ENCODE peak calls at places on chromosomes 16 and 17, in eight cellular contexts. J, A, T, X, M, W, P and N are unnamed samples.

GRCh38 chr16:86929149-86929871 is 351.0 kb downstream of the FOXL1 start:
- DNase-seq in M (peak), T (no peak), P (peak), J (peak), W (no peak), A (no peak), X (peak), N (no peak)

GRCh38 chr16:50067290-50067853 is 1.6 kb downstream of the HEATR3 start:
- DNase-seq in A (no peak), X (peak), T (peak), W (peak), P (peak), J (peak), M (no peak), N (no peak)

GRCh38 chr16:52283018-52283417 is 263.9 kb downstream of the TOX3 start:
- DNase-seq in T (peak), P (no peak), X (no peak), W (no peak), A (no peak), M (no peak), J (no peak), N (no peak)

GRCh38 chr17:81027591-81028505 is 7.1 kb upstream of the BAIAP2 start:
- DNase-seq in A (peak), W (no peak), T (no peak), M (no peak), J (no peak), X (no peak), P (no peak), N (no peak)

GRCh38 chr17:82494236-82495055 is 25.1 kb upstream of the FOXK2 start:
- DNase-seq in W (peak), J (peak), M (peak), A (peak), X (peak), P (peak), T (peak), N (peak)

GRCh38 chr17:80848449-80849102 is 143.1 kb upstream of the CHMP6 start:
- DNase-seq in T (no peak), M (peak), X (no peak), P (no peak), W (no peak), A (no peak), J (no peak), N (no peak)

GRCh38 chr16:70778901-70779309 is 22.1 kb downstream of the VAC14 start:
- DNase-seq in T (peak), X (no peak), J (peak), W (peak), P (peak), A (peak), M (peak), N (peak)

GRCh38 chr17:5034651-5035050 is 575 bp downstream of the SLC52A1 start:
- DNase-seq in W (no peak), A (no peak), T (no peak), J (no peak), M (no peak), X (no peak), P (no peak), N (no peak)

GRCh38 chr16:30523768-30524574 is 2.4 kb downstream of the ZNF768 start:
- DNase-seq in A (peak), P (no peak), T (no peak), M (no peak), W (no peak), J (no peak), X (peak), N (no peak)

GRCh38 chr17:19305261-19305660 is 57.3 kb downstream of the B9D1 start:
- DNase-seq in M (no peak), P (no peak), J (no peak), X (peak), A (no peak), T (no peak), W (no peak), N (no peak)

GRCh38 chr17:7307686-7308624 is 527 bp downstream of the EIF5A start:
- DNase-seq in X (peak), A (peak), P (peak), J (peak), T (no peak), M (no peak), W (no peak), N (no peak)

GRCh38 chr16:88442811-88443576 is 10.1 kb upstream of the ZFPM1 start:
- DNase-seq in W (peak), M (peak), X (peak), T (no peak), P (peak), J (peak), A (peak), N (no peak)

GRCh38 chr17:64732336-64733006 is 70.4 kb upstream of the SMURF2 start:
- DNase-seq in X (no peak), J (no peak), A (peak), T (no peak), W (peak), P (no peak), M (no peak), N (no peak)

GRCh38 chr16:49362230-49362629 is 11.4 kb upstream of the C16orf78 start:
- DNase-seq in A (no peak), T (no peak), W (no peak), P (no peak), M (peak), X (no peak), J (no peak), N (no peak)

GRCh38 chr16:684961-685696 is 995 bp upstream of the JMJD8 start:
- DNase-seq in A (peak), P (no peak), W (no peak), X (peak), J (no peak), T (no peak), M (no peak), N (no peak)

GRCh38 chr16:75648265-75649076 is 898 bp downstream of the TERF2IP start:
- DNase-seq in W (peak), X (peak), T (no peak), M (peak), J (peak), P (peak), A (peak), N (no peak)

GRCh38 chr17:80872999-80873951 is 118.4 kb upstream of the CHMP6 start:
- DNase-seq in X (peak), M (no peak), W (peak), P (no peak), T (no peak), J (no peak), A (peak), N (no peak)

GRCh38 chr17:67211742-67212141 is 33.3 kb downstream of the HELZ start:
- DNase-seq in X (peak), P (no peak), T (peak), J (peak), W (no peak), A (no peak), M (no peak), N (no peak)

GRCh38 chr16:2783581-2784375 is 3.6 kb downstream of the PRSS33 start:
- DNase-seq in M (no peak), A (no peak), P (no peak), W (no peak), X (no peak), T (no peak), J (no peak), N (no peak)

GRCh38 chr16:88505405-88506082 is 52.5 kb downstream of the ZFPM1 start:
- DNase-seq in T (no peak), W (no peak), J (peak), X (peak), M (no peak), P (peak), A (peak), N (no peak)

GRCh38 chr17:72634621-72635020 is 457.9 kb downstream of the SLC39A11 start:
- DNase-seq in M (no peak), J (no peak), W (no peak), T (no peak), P (no peak), X (no peak), A (no peak), N (no peak)

GRCh38 chr16:30948087-30948955 is 547 bp upstream of the ORAI3 start:
- DNase-seq in J (peak), P (peak), X (peak), M (peak), T (peak), W (peak), A (peak), N (peak)

GRCh38 chr16:2516391-2517240 is 2.9 kb downstream of the ATP6V0C start:
- DNase-seq in X (peak), T (no peak), A (no peak), M (no peak), W (no peak), J (no peak), P (no peak), N (no peak)

GRCh38 chr17:40819528-40820125 is 2.8 kb downstream of the KRT10 start:
- DNase-seq in T (no peak), P (peak), A (no peak), M (no peak), J (peak), X (peak), W (peak), N (no peak)

GRCh38 chr16:30953511-30954124 is 3.9 kb upstream of the SETD1A start:
- DNase-seq in J (no peak), A (peak), X (peak), T (no peak), P (peak), W (peak), M (peak), N (no peak)

GRCh38 chr17:27570578-27570914 is 60.4 kb upstream of the LGALS9 start:
- DNase-seq in X (no peak), M (no peak), A (no peak), T (no peak), P (no peak), J (no peak), W (no peak), N (no peak)

GRCh38 chr17:27573548-27573947 is 57.4 kb upstream of the LGALS9 start:
- DNase-seq in J (no peak), X (no peak), W (no peak), M (no peak), A (no peak), T (no peak), P (no peak), N (no peak)

GRCh38 chr17:27572665-27573064 is 58.3 kb upstream of the LGALS9 start:
- DNase-seq in A (no peak), J (no peak), P (no peak), T (no peak), W (peak), M (no peak), X (peak), N (no peak)

GRCh38 chr17:27569884-27570577 is 61.0 kb upstream of the LGALS9 start:
- DNase-seq in A (no peak), J (no peak), M (no peak), W (no peak), T (no peak), X (peak), P (no peak), N (no peak)

DNA sequence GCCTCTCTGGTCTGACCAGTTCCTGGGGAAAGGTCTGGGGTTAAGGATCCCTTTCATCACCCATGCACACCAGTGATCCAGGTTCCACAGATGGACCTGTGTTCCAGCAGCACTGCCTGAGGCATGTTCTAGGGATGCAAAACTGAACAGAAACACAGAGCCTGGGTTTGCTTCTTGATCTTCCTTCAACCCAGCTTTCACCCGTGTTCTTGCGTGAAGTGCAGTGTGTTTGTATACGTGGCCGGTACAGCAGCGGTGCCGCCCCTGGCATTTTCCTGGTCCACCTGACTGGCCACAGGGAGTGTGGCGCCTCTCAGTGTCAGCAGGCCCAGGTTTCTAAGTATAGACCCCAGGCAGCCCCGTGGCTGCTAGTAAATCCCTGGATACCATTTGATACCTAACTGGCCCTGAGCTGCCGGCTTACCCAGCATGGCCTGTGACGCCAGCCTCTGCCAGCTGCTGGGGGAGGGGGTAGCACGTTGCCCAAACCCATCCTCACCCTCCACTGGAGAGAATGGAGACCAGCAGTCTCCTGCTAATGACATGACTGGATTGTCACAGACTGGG is 59.3 kb upstream of the LGALS9 start:
- DNase-seq in T (no peak), P (no peak), X (no peak), M (no peak), A (no peak), W (no peak), J (no peak), N (no peak)
- TF ChIP-seq CTCF in T (no peak), P (no peak), X (no peak), M (no peak), A (no peak), W (no peak), J (no peak), N (no peak)

DNA sequence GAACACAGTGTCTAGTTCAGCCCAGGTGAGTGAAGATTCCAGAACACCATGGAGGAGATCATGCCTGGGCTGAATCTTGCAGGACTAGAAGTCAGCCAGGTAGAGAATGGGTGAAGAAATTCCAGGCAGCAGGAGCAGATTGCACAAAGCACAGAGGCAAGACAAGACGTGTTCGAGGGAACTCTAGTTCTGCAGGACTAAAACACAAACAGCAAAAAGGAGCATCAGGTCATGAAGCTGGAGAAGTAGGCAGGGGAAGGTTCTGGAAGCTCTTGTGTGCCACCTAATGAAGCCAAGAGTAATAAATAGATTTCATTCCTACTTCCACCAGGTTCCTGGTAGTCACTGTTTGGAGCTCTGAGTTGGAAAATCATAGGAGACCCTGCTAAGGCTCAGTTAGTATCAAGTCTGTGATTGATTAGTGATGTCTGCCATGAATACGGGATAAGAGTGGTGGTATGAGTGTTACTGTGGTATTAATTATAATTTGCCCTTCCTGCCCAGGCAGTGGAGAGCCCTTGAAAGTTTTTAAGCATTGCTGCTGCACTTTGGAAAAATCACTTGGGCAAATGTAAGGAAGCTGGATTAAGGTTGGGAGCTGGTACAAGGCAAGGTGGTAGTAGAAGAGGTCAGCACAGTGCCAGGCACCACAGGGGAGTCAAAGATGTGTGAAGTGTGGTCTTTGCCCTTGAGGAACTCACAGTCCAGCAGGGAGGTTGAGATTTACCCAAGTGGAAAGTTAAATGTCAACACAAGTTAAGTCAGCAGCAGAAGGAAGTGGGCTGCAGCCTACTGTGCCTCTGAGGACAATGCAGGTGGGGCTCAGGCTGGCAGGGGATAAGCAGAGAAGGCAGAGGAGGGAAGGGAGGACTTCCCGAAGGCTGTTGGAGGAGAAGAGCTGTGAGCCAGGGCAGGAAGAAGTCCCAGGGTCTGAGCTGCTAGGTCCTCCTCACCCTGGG is 13.5 kb upstream of the FOXN1 start:
- DNase-seq in W (peak), A (no peak), M (no peak), J (peak), T (no peak), X (no peak), P (no peak), N (no peak)
- TF ChIP-seq CTCF in W (no peak), A (no peak), M (no peak), J (peak), T (no peak), X (no peak), P (no peak), N (no peak)

GRCh38 chr17:45264988-45265387 is 3.1 kb upstream of the SPATA32 start:
- DNase-seq in J (no peak), A (no peak), M (no peak), T (no peak), P (no peak), X (no peak), W (no peak), N (no peak)

GRCh38 chr17:45263477-45263860 is 1.6 kb upstream of the SPATA32 start:
- DNase-seq in T (no peak), W (no peak), P (no peak), A (no peak), M (no peak), X (no peak), J (no peak), N (no peak)

GRCh38 chr17:45265823-45266222 is 3.9 kb upstream of the SPATA32 start:
- DNase-seq in T (peak), J (no peak), A (no peak), P (no peak), X (no peak), M (no peak), W (peak), N (no peak)

GRCh38 chr17:45262516-45263476 is 902 bp upstream of the SPATA32 start:
- DNase-seq in P (no peak), M (no peak), T (no peak), J (no peak), A (peak), W (no peak), X (no peak), N (no peak)

DNA sequence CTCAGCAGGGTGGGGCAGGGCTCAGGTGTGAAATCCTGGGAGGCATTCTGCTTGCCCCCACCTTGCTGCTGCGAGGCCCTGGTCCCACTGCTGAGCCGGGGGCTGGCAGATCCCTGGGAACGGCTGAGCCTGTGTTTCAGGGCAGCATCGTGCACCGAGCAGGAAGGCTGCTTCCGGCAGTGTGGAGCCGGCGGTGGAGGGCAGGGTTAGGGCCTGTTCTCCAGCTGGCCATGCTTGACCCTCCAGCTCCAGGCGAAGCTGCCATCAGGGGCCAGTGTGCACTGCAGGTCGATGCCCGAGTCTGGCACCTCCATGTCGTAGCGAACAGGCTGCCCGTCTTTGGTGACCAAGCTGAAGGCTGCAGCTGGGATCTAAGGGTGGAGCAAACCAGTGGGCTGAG is 2.5 kb upstream of the SPATA32 start:
- DNase-seq in W (no peak), T (no peak), J (no peak), X (no peak), M (no peak), A (no peak), P (no peak), N (no peak)
- TF ChIP-seq CTCF in W (no peak), T (no peak), J (no peak), X (no peak), M (no peak), A (no peak), P (no peak), N (no peak)

DNA sequence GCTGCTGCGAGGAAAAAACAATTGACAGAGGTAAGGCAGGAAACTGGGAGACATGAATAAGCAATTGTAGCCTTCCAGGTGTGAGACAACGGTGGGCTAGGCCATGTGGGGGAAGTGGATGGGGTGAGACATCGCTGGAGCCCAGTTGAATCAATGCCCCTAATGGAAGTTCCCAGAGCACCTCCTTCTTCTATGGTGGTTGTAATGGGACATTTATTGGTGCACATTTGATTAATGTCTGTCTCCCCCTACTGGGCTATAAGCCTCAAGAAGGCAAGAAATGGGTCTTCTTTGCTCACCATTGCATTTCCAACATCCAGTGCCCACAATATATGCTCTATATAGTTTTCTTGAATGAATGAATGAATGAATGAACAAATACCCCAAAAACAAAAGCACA is 22.7 kb upstream of the CD300E start:
- DNase-seq in P (no peak), T (no peak), W (no peak), M (no peak), A (no peak), X (peak), J (peak), N (no peak)
- TF ChIP-seq CTCF in P (no peak), T (no peak), W (no peak), M (peak), A (no peak), X (peak), J (peak), N (no peak)

DNA sequence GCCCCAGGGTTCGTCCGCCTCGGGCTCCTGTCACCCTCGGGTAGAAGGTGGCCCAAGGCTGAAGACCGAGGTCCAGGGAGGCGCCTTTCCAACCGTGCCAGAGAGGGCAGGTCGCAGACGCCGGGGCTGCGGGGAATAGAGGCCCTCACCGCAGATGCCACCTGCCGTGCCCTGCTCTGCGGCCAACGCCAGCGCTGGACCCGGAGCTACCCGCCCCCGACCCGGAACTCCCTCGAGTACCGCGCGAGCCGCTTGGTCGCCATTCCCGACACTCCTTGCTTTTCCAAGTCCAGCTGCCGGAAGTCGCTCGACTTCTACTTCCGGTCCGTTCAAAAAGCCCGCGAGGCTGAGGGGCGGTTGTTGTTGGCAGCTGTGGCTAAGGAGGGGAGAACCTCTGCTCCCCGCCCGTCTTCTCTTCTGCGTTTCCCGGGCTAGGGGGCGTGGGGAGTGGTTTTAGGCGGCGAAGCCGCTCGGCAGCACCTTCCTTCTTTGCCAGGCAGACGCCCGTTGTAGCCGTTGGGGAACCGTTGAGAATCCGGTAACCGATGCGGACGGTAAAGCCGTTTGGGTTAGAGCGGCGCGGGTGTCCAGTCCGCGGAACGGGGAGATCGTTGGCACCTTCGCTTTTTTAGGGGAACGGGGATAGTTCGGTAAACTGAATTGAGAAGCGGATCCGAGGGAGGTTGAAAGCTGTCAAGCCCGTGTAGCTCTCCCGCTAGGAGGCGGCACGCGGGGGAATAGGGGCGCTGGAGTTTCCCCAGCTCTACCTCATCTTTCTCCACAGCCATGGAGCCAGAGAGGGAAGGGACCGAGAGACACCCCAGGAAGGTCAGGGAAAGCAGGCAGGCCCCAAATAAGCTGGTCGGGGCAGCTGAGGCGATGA is at the start of the genes ERI2 and REXO5:
- DNase-seq in P (peak), M (peak), A (peak), W (peak), J (peak), T (peak), X (peak), N (peak)
- TF ChIP-seq CTCF in P (no peak), M (peak), A (peak), W (peak), J (peak), T (peak), X (peak), N (peak)